ENCODE peak calls at places on chromosomes 1 and 21, in five cellular contexts. I is mesenchymal stem cell; C is activated naive CD8-positive, alpha-beta T cell treated with anti-CD3 and anti-CD28 coated beads, Interleukin-2, amount 50 U/mL, for 24 hours; N is activated T-cell treated with anti-CD3 and anti-CD28 coated beads, Interleukin-2, amount 50 U/mL, for 1 hour; Y is neuronal stem cell. K is an unnamed sample.

GRCh38 chr1:245537992-245538391 is 383.2 kb downstream of the KIF26B start:
- DNase-seq in I (peak), C (no peak), N (no peak), Y (no peak), K (no peak)

GRCh38 chr1:10938741-10939417 is 73.6 kb upstream of the TARDBP start:
- DNase-seq in I (no peak), C (no peak), N (no peak), Y (no peak), K (no peak)

GRCh38 chr1:41501581-41501980 is 17.1 kb upstream of the EDN2 start:
- DNase-seq in I (no peak), C (no peak), N (no peak), Y (no peak), K (peak)

GRCh38 chr1:2212542-2213491 is 15.3 kb upstream of the SKI start:
- DNase-seq in I (peak), C (peak), N (peak), Y (peak), K (peak)

GRCh38 chr1:39003464-39003752 is 12.3 kb downstream of the AKIRIN1 start:
- DNase-seq in I (no peak), C (no peak), N (no peak), Y (no peak), K (no peak)

GRCh38 chr21:41836166-41837015 is 42.8 kb downstream of the PRDM15 start:
- DNase-seq in I (no peak), C (no peak), N (no peak), Y (no peak), K (no peak)

GRCh38 chr1:228084325-228084724 is 1.8 kb downstream of the ARF1 start:
- DNase-seq in I (peak), C (no peak), N (no peak), Y (no peak), K (no peak)

GRCh38 chr21:44614961-44615391 is 3.1 kb downstream of the KRTAP10-8 start:
- DNase-seq in I (no peak), C (no peak), N (no peak), Y (no peak), K (no peak)

GRCh38 chr1:160168609-160169369 is 17.4 kb downstream of the ATP1A4 start:
- DNase-seq in I (no peak), C (no peak), N (no peak), Y (peak), K (no peak)

GRCh38 chr21:41763996-41764395 is 2.9 kb downstream of the RIPK4 start:
- DNase-seq in I (no peak), C (no peak), N (no peak), Y (no peak), K (no peak)

GRCh38 chr1:156104065-156104810 is 10.3 kb upstream of the LMNA start:
- DNase-seq in I (peak), C (peak), N (peak), Y (no peak), K (no peak)

GRCh38 chr1:214271174-214271858 is 9.6 kb upstream of the SMYD2 start:
- DNase-seq in I (no peak), C (no peak), N (no peak), Y (no peak), K (peak)

GRCh38 chr1:54390655-54391054 is 15.5 kb downstream of the SSBP3 start:
- DNase-seq in I (no peak), C (no peak), N (no peak), Y (no peak), K (no peak)

GRCh38 chr1:163296504-163296903 is 25.2 kb upstream of the NUF2 start:
- DNase-seq in I (no peak), C (no peak), N (no peak), Y (no peak), K (no peak)

GRCh38 chr1:151158751-151159251 is 2.4 kb downstream of the TNFAIP8L2 start:
- DNase-seq in I (no peak), C (no peak), N (peak), Y (no peak), K (no peak)

GRCh38 chr1:112522621-112523020 is 13.9 kb downstream of the WNT2B start:
- DNase-seq in I (peak), C (no peak), N (no peak), Y (no peak), K (no peak)

GRCh38 chr1:175891783-175892309 is 148.5 kb upstream of the TNR start:
- DNase-seq in I (no peak), C (no peak), N (no peak), Y (no peak), K (no peak)

K was measured in NCI-H524.